ENCODE peak calls at places on chromosomes 16 and 17, in four cellular contexts. D is fibroblast of mammary gland, F is dorsolateral prefrontal cortex, Y is thoracic aorta. Q is an unnamed sample.
A peak's percentile ranks its signal among the peaks of the same experiment; 100 is the strongest.

GRCh38 chr16:80614908-80615696 is 74.3 kb downstream of the DYNLRB2 start:
- DNase-seq in D (peak; percentile 73), Y (no peak), F (no peak), Q (peak; percentile 92)

GRCh38 chr16:79192904-79193303 is 407.6 kb downstream of the MAF start:
- DNase-seq in D (no peak), F (no peak), Y (no peak), Q (no peak)

GRCh38 chr16:79754081-79754872 is 153.7 kb upstream of the MAF start:
- DNase-seq in D (peak; percentile 18), Y (no peak), F (no peak), Q (no peak)

GRCh38 chr16:67537636-67538591 is 9.3 kb downstream of the RIPOR1 start:
- DNase-seq in D (no peak), Y (no peak), F (no peak), Q (no peak)

GRCh38 chr17:8372422-8372821 is 4.1 kb downstream of the KRABD2 start:
- DNase-seq in F (no peak), Y (no peak), D (no peak), Q (no peak)

GRCh38 chr17:72244494-72244893 is 123.7 kb downstream of the SOX9 start:
- DNase-seq in F (no peak), D (peak; percentile 2), Y (no peak), Q (no peak)

GRCh38 chr17:75830168-75831031 is 13.8 kb downstream of the UNC13D start:
- DNase-seq in Y (no peak), F (no peak), D (no peak), Q (no peak)

GRCh38 chr16:2848933-2849332 is 9.0 kb downstream of the PRSS22 start:
- DNase-seq in D (no peak), F (no peak), Y (no peak), Q (no peak)

GRCh38 chr17:35795871-35796265 is 427 bp upstream of the MMP28 start:
- DNase-seq in D (no peak), Y (no peak), F (no peak), Q (no peak)

GRCh38 chr16:9151597-9151996 is 60.2 kb downstream of the HAPSTR1 start:
- DNase-seq in D (peak; percentile 21), Y (no peak), F (no peak), Q (peak; percentile 31)

GRCh38 chr16:10009691-10010090 is 172.5 kb downstream of the GRIN2A start:
- DNase-seq in D (no peak), F (peak; percentile 83), Y (no peak), Q (no peak)

GRCh38 chr16:4801962-4802658 is at the start of gene ROGDI:
- DNase-seq in Y (peak; percentile 26), F (peak; percentile 74), D (no peak), Q (peak; percentile 22)

GRCh38 chr16:11399261-11399831 is 54.1 kb downstream of the RMI2 start:
- DNase-seq in F (no peak), Y (no peak), D (no peak), Q (no peak)

GRCh38 chr16:58127033-58127556 is 2.1 kb downstream of the CFAP20 start:
- DNase-seq in D (peak; percentile 73), Y (no peak), F (no peak), Q (peak; percentile 83)

GRCh38 chr16:63461248-63461841 is 1425.1 kb upstream of the CDH8 start:
- DNase-seq in Y (no peak), D (peak; percentile 48), F (peak; percentile 38), Q (peak; percentile 5)
- TF ChIP-seq CTCF in Y (peak; percentile 35), D (peak; percentile 32), F (peak; percentile 58), Q (peak; percentile 68)

GRCh38 chr16:6146874-6147425 is 1049.4 kb upstream of the EEF2KMT start:
- DNase-seq in Y (no peak), D (no peak), F (peak; percentile 35), Q (no peak)
- TF ChIP-seq CTCF in Y (no peak), D (no peak), F (no peak), Q (peak; percentile 59)

GRCh38 chr17:42009170-42009569 is 8.1 kb downstream of the DNAJC7 start:
- DNase-seq in F (peak; percentile 84), Y (no peak), D (no peak), Q (no peak)
- TF ChIP-seq CTCF in F (peak; percentile 54), Y (no peak), D (peak; percentile 16), Q (peak; percentile 38)

GRCh38 chr17:2262146-2262587 is 41.4 kb downstream of the SMG6 start:
- DNase-seq in F (no peak), D (peak; percentile 91), Y (no peak), Q (peak; percentile 71)
- TF ChIP-seq CTCF in F (no peak), D (no peak), Y (no peak), Q (no peak)

Q was measured in HFFc6.